ENCODE peak calls at places on chromosome 14, in five cellular contexts. One of them, this sample, is unnamed.

GRCh38 chr14:30698463-30698862 is 76.3 kb downstream of the SCFD1 start:
- DNase-seq in fibroblast of lung: no peak
- DNase-seq in kidney: no peak
- DNase-seq in neural progenitor cell: no peak
- DNase-seq in neuronal stem cell: no peak
- DNase-seq in this sample: no peak

GRCh38 chr14:77061630-77062029 is 33.1 kb upstream of the IRF2BPL start:
- DNase-seq in fibroblast of lung: no peak
- DNase-seq in neural progenitor cell: no peak
- DNase-seq in neuronal stem cell: no peak
- DNase-seq in kidney: no peak
- DNase-seq in this sample: no peak

GRCh38 chr14:50091240-50091914 is 25.0 kb downstream of the VCPKMT start:
- DNase-seq in kidney: peak; percentile 51
- DNase-seq in fibroblast of lung: no peak
- DNase-seq in neural progenitor cell: no peak
- DNase-seq in neuronal stem cell: no peak
- DNase-seq in this sample: no peak

GRCh38 chr14:28704153-28704552 is 62.4 kb upstream of the FOXG1 start:
- DNase-seq in fibroblast of lung: no peak
- DNase-seq in neural progenitor cell: no peak
- DNase-seq in kidney: no peak
- DNase-seq in neuronal stem cell: no peak
- DNase-seq in this sample: no peak

GRCh38 chr14:89899917-89900680 is 54.4 kb downstream of the EFCAB11 start:
- DNase-seq in fibroblast of lung: peak; percentile 54
- DNase-seq in neural progenitor cell: peak; percentile 35
- DNase-seq in kidney: no peak
- DNase-seq in neuronal stem cell: no peak
- DNase-seq in this sample: no peak

GRCh38 chr14:55921516-55921915 is 196.7 kb upstream of the PELI2 start:
- DNase-seq in neural progenitor cell: no peak
- DNase-seq in fibroblast of lung: no peak
- DNase-seq in kidney: no peak
- DNase-seq in neuronal stem cell: no peak
- DNase-seq in this sample: no peak

GRCh38 chr14:71236430-71236829 is 329.2 kb downstream of the PCNX1 start:
- DNase-seq in neuronal stem cell: no peak
- DNase-seq in fibroblast of lung: no peak
- DNase-seq in kidney: no peak
- DNase-seq in neural progenitor cell: peak; percentile 40
- DNase-seq in this sample: peak; percentile 96

GRCh38 chr14:100446572-100446971 is 123.4 kb downstream of the SLC25A47 start:
- DNase-seq in neuronal stem cell: no peak
- DNase-seq in kidney: no peak
- DNase-seq in neural progenitor cell: peak; percentile 53
- DNase-seq in fibroblast of lung: no peak
- DNase-seq in this sample: no peak

GRCh38 chr14:91058017-91058675 is 2.3 kb downstream of the RPS6KA5 start:
- DNase-seq in neuronal stem cell: no peak
- DNase-seq in fibroblast of lung: no peak
- DNase-seq in neural progenitor cell: no peak
- DNase-seq in kidney: no peak
- DNase-seq in this sample: no peak

GRCh38 chr14:72651081-72651480 is 242.8 kb downstream of the DPF3 start:
- DNase-seq in kidney: no peak
- DNase-seq in fibroblast of lung: no peak
- DNase-seq in neuronal stem cell: no peak
- DNase-seq in neural progenitor cell: no peak
- DNase-seq in this sample: no peak

GRCh38 chr14:35760143-35760542 is 49.0 kb downstream of the RALGAPA1 start:
- DNase-seq in kidney: no peak
- DNase-seq in fibroblast of lung: no peak
- DNase-seq in neural progenitor cell: no peak
- DNase-seq in neuronal stem cell: no peak
- DNase-seq in this sample: no peak

GRCh38 chr14:100192250-100192671 is 32.8 kb upstream of the DEGS2 start:
- DNase-seq in neuronal stem cell: no peak
- DNase-seq in neural progenitor cell: no peak
- DNase-seq in fibroblast of lung: no peak
- DNase-seq in kidney: peak; percentile 88
- DNase-seq in this sample: no peak

GRCh38 chr14:76917158-76917596 is 91.0 kb downstream of the LRRC74A start:
- DNase-seq in neural progenitor cell: peak; percentile 86
- DNase-seq in kidney: no peak
- DNase-seq in fibroblast of lung: peak; percentile 82
- DNase-seq in neuronal stem cell: peak; percentile 51
- DNase-seq in this sample: no peak

GRCh38 chr14:106277503-106277902 is 751.1 kb downstream of the TMEM121 start:
- DNase-seq in fibroblast of lung: no peak
- DNase-seq in neural progenitor cell: no peak
- DNase-seq in neuronal stem cell: no peak
- DNase-seq in kidney: no peak
- DNase-seq in this sample: no peak

GRCh38 chr14:66746316-66747006 is 238.5 kb downstream of the GPHN start:
- DNase-seq in fibroblast of lung: peak; percentile 71
- DNase-seq in neural progenitor cell: peak; percentile 39
- DNase-seq in kidney: no peak
- DNase-seq in neuronal stem cell: peak; percentile 4
- DNase-seq in this sample: no peak

GRCh38 chr14:34128665-34129064 is 177.8 kb upstream of the EGLN3 start:
- DNase-seq in kidney: no peak
- DNase-seq in fibroblast of lung: no peak
- DNase-seq in neural progenitor cell: no peak
- DNase-seq in neuronal stem cell: no peak
- DNase-seq in this sample: no peak

GRCh38 chr14:21383848-21384493 is at the start of gene SUPT16H:
- DNase-seq in neural progenitor cell: peak; percentile 98
- DNase-seq in neuronal stem cell: peak; percentile 94
- DNase-seq in fibroblast of lung: peak; percentile 95
- DNase-seq in kidney: peak; percentile 99
- DNase-seq in this sample: peak; percentile 83

GRCh38 chr14:102424923-102425322 is 62.2 kb downstream of the TECPR2 start:
- DNase-seq in neuronal stem cell: no peak
- DNase-seq in neural progenitor cell: no peak
- DNase-seq in kidney: no peak
- DNase-seq in fibroblast of lung: no peak
- DNase-seq in this sample: no peak

GRCh38 chr14:65299837-65300236 is 112.7 kb upstream of the FUT8 start:
- DNase-seq in neural progenitor cell: no peak
- DNase-seq in kidney: no peak
- DNase-seq in neuronal stem cell: no peak
- DNase-seq in fibroblast of lung: no peak
- DNase-seq in this sample: no peak
- H3K4me3 ChIP-seq in neural progenitor cell: no peak overlapping the region
- H3K4me3 ChIP-seq in kidney: no peak overlapping the region
- H3K4me3 ChIP-seq in neuronal stem cell: no peak overlapping the region
- H3K4me3 ChIP-seq in fibroblast of lung: no peak overlapping the region
- H3K4me3 ChIP-seq in this sample: no peak overlapping the region

GRCh38 chr14:104698688-104699425 is 9.4 kb downstream of the INF2 start:
- DNase-seq in neural progenitor cell: no peak
- DNase-seq in fibroblast of lung: no peak
- DNase-seq in neuronal stem cell: no peak
- DNase-seq in kidney: no peak
- DNase-seq in this sample: no peak
- H3K9ac ChIP-seq in neural progenitor cell: no peak overlapping the region
- H3K9ac ChIP-seq in fibroblast of lung: no peak overlapping the region
- H3K9ac ChIP-seq in neuronal stem cell: no peak overlapping the region
- H3K9ac ChIP-seq in kidney: no peak overlapping the region
- H3K9ac ChIP-seq in this sample: no peak overlapping the region

DNA sequence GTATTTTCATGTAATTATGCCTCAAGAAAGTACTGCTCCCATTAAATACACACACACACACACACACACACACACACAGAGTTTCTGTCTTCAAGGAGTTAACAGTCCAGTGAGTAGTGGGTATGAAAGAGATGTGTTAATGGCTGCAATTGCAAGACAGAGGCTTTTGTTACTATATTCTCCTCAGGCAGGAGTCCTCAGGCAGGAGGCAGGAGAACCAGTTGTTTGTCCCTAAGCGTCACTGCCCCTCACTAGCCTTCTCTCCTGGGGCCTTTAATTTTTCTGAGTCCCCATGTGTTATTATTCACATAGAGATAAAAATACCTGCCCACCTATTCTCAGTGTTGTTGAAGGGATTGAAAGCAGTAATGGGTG is 31.2 kb downstream of the DAD1 start:
- DNase-seq in kidney: no peak
- DNase-seq in neural progenitor cell: no peak
- DNase-seq in neuronal stem cell: no peak
- DNase-seq in fibroblast of lung: no peak
- DNase-seq in this sample: no peak
- H3K4me3 ChIP-seq in kidney: no peak overlapping the region
- H3K4me3 ChIP-seq in neural progenitor cell: no peak overlapping the region
- H3K4me3 ChIP-seq in neuronal stem cell: no peak overlapping the region
- H3K4me3 ChIP-seq in fibroblast of lung: no peak overlapping the region
- H3K4me3 ChIP-seq in this sample: no peak overlapping the region

GRCh38 chr14:63616015-63616414 is 25.7 kb downstream of the WDR89 start:
- DNase-seq in neuronal stem cell: no peak
- DNase-seq in neural progenitor cell: no peak
- DNase-seq in kidney: no peak
- DNase-seq in fibroblast of lung: peak; percentile 9
- DNase-seq in this sample: no peak

GRCh38 chr14:63611078-63611477 is 30.6 kb downstream of the WDR89 start:
- DNase-seq in fibroblast of lung: no peak
- DNase-seq in neuronal stem cell: no peak
- DNase-seq in kidney: no peak
- DNase-seq in neural progenitor cell: no peak
- DNase-seq in this sample: no peak

DNA sequence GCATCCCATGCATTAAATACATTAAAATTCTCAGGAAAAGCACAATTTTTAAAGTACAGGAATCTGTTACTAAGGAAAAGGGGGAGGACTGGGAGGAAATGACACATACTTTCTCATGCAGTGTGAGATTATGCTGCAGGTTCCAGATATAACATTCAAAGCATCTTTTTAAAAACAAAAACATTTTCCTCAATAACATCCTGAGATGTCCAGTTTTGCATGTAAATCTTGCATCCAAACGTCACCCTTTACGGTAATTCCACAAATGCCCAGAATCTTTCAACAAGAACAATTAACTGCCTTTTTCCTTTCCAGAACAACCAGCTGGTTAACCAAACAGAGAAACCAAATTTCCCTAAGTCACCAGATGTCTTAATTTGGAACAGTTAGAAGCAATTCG is 26.7 kb downstream of the WDR89 start:
- DNase-seq in kidney: no peak
- DNase-seq in neuronal stem cell: no peak
- DNase-seq in fibroblast of lung: peak; percentile 52
- DNase-seq in neural progenitor cell: no peak
- DNase-seq in this sample: no peak
- H3K9ac ChIP-seq in kidney: no peak overlapping the region
- H3K9ac ChIP-seq in neuronal stem cell: no peak overlapping the region
- H3K9ac ChIP-seq in fibroblast of lung: no peak overlapping the region
- H3K9ac ChIP-seq in neural progenitor cell: no peak overlapping the region
- H3K9ac ChIP-seq in this sample: no peak overlapping the region

GRCh38 chr14:81436296-81437138 is 36.4 kb upstream of the STON2 start:
- DNase-seq in kidney: peak; percentile 90
- DNase-seq in neuronal stem cell: peak; percentile 83
- DNase-seq in fibroblast of lung: peak; percentile 50
- DNase-seq in neural progenitor cell: peak; percentile 96
- DNase-seq in this sample: no peak
- H3K4me3 ChIP-seq in kidney: peak overlapping the region; percentile 82
- H3K4me3 ChIP-seq in neuronal stem cell: peak overlapping the region; percentile 89
- H3K4me3 ChIP-seq in fibroblast of lung: peak overlapping the region; percentile 66
- H3K4me3 ChIP-seq in neural progenitor cell: peak overlapping the region; percentile 62
- H3K4me3 ChIP-seq in this sample: peak overlapping the region; percentile 85